ENCODE peak calls at places on chromosomes 11 and 22, in four cellular contexts. Q is EH; Z is fibroblast of the conjunctiva; N is stimulated activated CD8-positive, alpha-beta memory T cell treated with anti-CD3 and anti-CD28 coated beads, Interleukin-15, amount 100 ng/mL, for 4 hours. I is an unnamed sample.

GRCh38 chr22:50498322-50498861 is 9.1 kb downstream of the LMF2 start:
- DNase-seq in Q (peak), Z (peak), N (peak), I (peak)

GRCh38 chr22:43211941-43212433 is 25.1 kb upstream of the TTLL12 start:
- DNase-seq in Q (no peak), Z (no peak), N (no peak), I (no peak)

GRCh38 chr11:125410091-125410490 is 86.0 kb downstream of the FEZ1 start:
- DNase-seq in Q (peak), Z (no peak), N (no peak), I (no peak)

GRCh38 chr11:128544625-128545024 is 42.7 kb downstream of the ETS1 start:
- DNase-seq in Q (peak), Z (no peak), N (no peak), I (no peak)

GRCh38 chr11:30585067-30585891 is 874 bp downstream of the MPPED2 start:
- DNase-seq in Q (no peak), Z (no peak), N (no peak), I (no peak)

GRCh38 chr11:101061606-101062005 is 68.0 kb downstream of the PGR start:
- DNase-seq in Q (peak), Z (no peak), N (no peak), I (no peak)

GRCh38 chr22:32789797-32790620 is 11.5 kb upstream of the TIMP3 start:
- DNase-seq in Q (no peak), Z (no peak), N (no peak), I (no peak)

GRCh38 chr11:111733009-111733408 is 33.2 kb downstream of the PPP2R1B start:
- DNase-seq in Q (peak), Z (peak), N (no peak), I (peak)

GRCh38 chr11:125777309-125777708 is 1.3 kb downstream of the PATE2 start:
- DNase-seq in Q (peak), Z (no peak), N (no peak), I (peak)

I was measured in HFFc6.